ENCODE peak calls at places on chromosomes 5 and 9, in five cellular contexts. I, V, S, Y and E are unnamed samples.

GRCh38 chr5:33939863-33940262 is 3.7 kb downstream of the RXFP3 start:
- DNase-seq in Y (no peak), S (peak), I (no peak), V (no peak), E (no peak)

GRCh38 chr9:32551491-32552049 is 557 bp upstream of the SMIM27 start:
- DNase-seq in S (peak), V (no peak), I (peak), Y (no peak), E (peak)

GRCh38 chr5:159792180-159792579 is 124.1 kb upstream of the ADRA1B start:
- DNase-seq in V (no peak), S (no peak), I (no peak), Y (no peak), E (no peak)

GRCh38 chr9:34545497-34545896 is 22.7 kb upstream of the ENHO start:
- DNase-seq in Y (no peak), I (no peak), S (no peak), V (no peak), E (no peak)

GRCh38 chr9:135810806-135811575 is 96.4 kb downstream of the CAMSAP1 start:
- DNase-seq in I (no peak), S (no peak), Y (no peak), V (no peak), E (no peak)

GRCh38 chr9:135711411-135711810 is 9.4 kb downstream of the KCNT1 start:
- DNase-seq in I (no peak), Y (no peak), V (no peak), S (peak), E (no peak)

GRCh38 chr5:122515709-122516431 is 203.8 kb downstream of the SNCAIP start:
- DNase-seq in Y (peak), V (peak), I (no peak), S (peak), E (no peak)

GRCh38 chr5:1401681-1402096 is 43.6 kb downstream of the SLC6A3 start:
- DNase-seq in V (no peak), S (peak), Y (no peak), I (no peak), E (no peak)

GRCh38 chr5:67206381-67207328 is 10.1 kb upstream of the CD180 start:
- DNase-seq in V (no peak), Y (no peak), I (peak), S (no peak), E (peak)